ENCODE peak calls at places on chromosomes 6 and 20, in six cellular contexts. One of them, this sample, is unnamed.

GRCh38 chr6:57265755-57266221 is 43.7 kb upstream of the RAB23 start:
- DNase-seq in brain pericyte: no peak
- DNase-seq in effector memory CD8-positive, alpha-beta T cell: no peak
- DNase-seq in AG10803: peak; percentile 64
- DNase-seq in DMS79: no peak
- DNase-seq in GM20000: no peak
- DNase-seq in this sample: no peak

GRCh38 chr20:49766979-49767419 is 45.6 kb upstream of the SLC9A8 start:
- DNase-seq in GM20000: no peak
- DNase-seq in brain pericyte: no peak
- DNase-seq in DMS79: no peak
- DNase-seq in effector memory CD8-positive, alpha-beta T cell: no peak
- DNase-seq in AG10803: no peak
- DNase-seq in this sample: no peak

GRCh38 chr6:132234356-132234755 is 166.9 kb downstream of the MOXD1 start:
- DNase-seq in GM20000: no peak
- DNase-seq in brain pericyte: no peak
- DNase-seq in AG10803: no peak
- DNase-seq in DMS79: no peak
- DNase-seq in effector memory CD8-positive, alpha-beta T cell: no peak
- DNase-seq in this sample: no peak

GRCh38 chr6:431986-432385 is 40.4 kb downstream of the IRF4 start:
- DNase-seq in effector memory CD8-positive, alpha-beta T cell: no peak
- DNase-seq in DMS79: no peak
- DNase-seq in AG10803: no peak
- DNase-seq in brain pericyte: no peak
- DNase-seq in GM20000: peak; percentile 60
- DNase-seq in this sample: no peak

GRCh38 chr6:37059344-37060194 is 54.1 kb downstream of the FGD2 start:
- DNase-seq in AG10803: peak; percentile 95
- DNase-seq in GM20000: no peak
- DNase-seq in DMS79: peak; percentile 81
- DNase-seq in effector memory CD8-positive, alpha-beta T cell: no peak
- DNase-seq in brain pericyte: peak; percentile 63
- DNase-seq in this sample: no peak

GRCh38 chr20:6606651-6607050 is 160.8 kb upstream of the BMP2 start:
- DNase-seq in DMS79: no peak
- DNase-seq in GM20000: no peak
- DNase-seq in AG10803: no peak
- DNase-seq in brain pericyte: no peak
- DNase-seq in effector memory CD8-positive, alpha-beta T cell: no peak
- DNase-seq in this sample: no peak

GRCh38 chr6:3268680-3269079 is 9.9 kb downstream of the PSMG4 start:
- DNase-seq in DMS79: no peak
- DNase-seq in effector memory CD8-positive, alpha-beta T cell: no peak
- DNase-seq in AG10803: no peak
- DNase-seq in GM20000: no peak
- DNase-seq in brain pericyte: no peak
- DNase-seq in this sample: no peak

GRCh38 chr6:157569543-157569942 is 188.6 kb downstream of the ZDHHC14 start:
- DNase-seq in effector memory CD8-positive, alpha-beta T cell: no peak
- DNase-seq in GM20000: no peak
- DNase-seq in DMS79: no peak
- DNase-seq in brain pericyte: no peak
- DNase-seq in AG10803: no peak
- DNase-seq in this sample: no peak

GRCh38 chr6:17313971-17314370 is 32.8 kb downstream of the RBM24 start:
- DNase-seq in effector memory CD8-positive, alpha-beta T cell: no peak
- DNase-seq in brain pericyte: no peak
- DNase-seq in DMS79: no peak
- DNase-seq in AG10803: no peak
- DNase-seq in GM20000: no peak
- DNase-seq in this sample: no peak

GRCh38 chr20:32482251-32483220 is 102.6 kb downstream of the NOL4L start:
- DNase-seq in effector memory CD8-positive, alpha-beta T cell: peak; percentile 24
- DNase-seq in DMS79: peak; percentile 10
- DNase-seq in GM20000: peak; percentile 65
- DNase-seq in brain pericyte: no peak
- DNase-seq in AG10803: no peak
- DNase-seq in this sample: no peak

GRCh38 chr20:62618622-62619529 is 23.4 kb upstream of the SLCO4A1 start:
- DNase-seq in DMS79: no peak
- DNase-seq in GM20000: peak; percentile 76
- DNase-seq in AG10803: no peak
- DNase-seq in effector memory CD8-positive, alpha-beta T cell: no peak
- DNase-seq in brain pericyte: no peak
- DNase-seq in this sample: no peak